ENCODE peak calls at places on chromosome 3, in five cellular contexts. One of them, this sample, is unnamed.

GRCh38 chr3:188594137-188594536 is 440.2 kb downstream of the LPP start:
- DNase-seq in cardiac muscle cell: no peak
- DNase-seq in PC-3: peak; percentile 86
- DNase-seq in astrocyte of the spinal cord: peak; percentile 95
- DNase-seq in H1: no peak
- DNase-seq in this sample: peak; percentile 93

GRCh38 chr3:119898478-119899177 is 116.7 kb downstream of the NR1I2 start:
- DNase-seq in cardiac muscle cell: no peak
- DNase-seq in PC-3: peak; percentile 19
- DNase-seq in astrocyte of the spinal cord: no peak
- DNase-seq in H1: no peak
- DNase-seq in this sample: peak; percentile 18

GRCh38 chr3:60703956-60704736 is 547.1 kb downstream of the FHIT start:
- DNase-seq in astrocyte of the spinal cord: peak; percentile 35
- DNase-seq in H1: no peak
- DNase-seq in cardiac muscle cell: no peak
- DNase-seq in PC-3: peak; percentile 61
- DNase-seq in this sample: peak; percentile 64

GRCh38 chr3:147191795-147192385 is 214.5 kb downstream of the ZIC4 start:
- DNase-seq in PC-3: peak; percentile 82
- DNase-seq in H1: peak; percentile 67
- DNase-seq in astrocyte of the spinal cord: peak; percentile 82
- DNase-seq in cardiac muscle cell: peak; percentile 67
- DNase-seq in this sample: peak; percentile 82

GRCh38 chr3:148881286-148881685 is 16.2 kb downstream of the CPA3 start:
- DNase-seq in cardiac muscle cell: no peak
- DNase-seq in astrocyte of the spinal cord: peak; percentile 34
- DNase-seq in PC-3: no peak
- DNase-seq in H1: no peak
- DNase-seq in this sample: peak; percentile 62

GRCh38 chr3:112074616-112075497 is 11.3 kb upstream of the C3orf52 start:
- DNase-seq in PC-3: peak; percentile 98
- DNase-seq in H1: no peak
- DNase-seq in cardiac muscle cell: peak; percentile 21
- DNase-seq in astrocyte of the spinal cord: peak; percentile 94
- DNase-seq in this sample: peak; percentile 95

GRCh38 chr3:191136347-191136746 is 62.7 kb upstream of the OSTN start:
- DNase-seq in PC-3: peak; percentile 68
- DNase-seq in astrocyte of the spinal cord: peak; percentile 31
- DNase-seq in H1: no peak
- DNase-seq in cardiac muscle cell: peak; percentile 7
- DNase-seq in this sample: peak; percentile 71

GRCh38 chr3:134179508-134179907 is 71.2 kb downstream of the RYK start:
- DNase-seq in PC-3: no peak
- DNase-seq in cardiac muscle cell: no peak
- DNase-seq in H1: no peak
- DNase-seq in astrocyte of the spinal cord: no peak
- DNase-seq in this sample: no peak

GRCh38 chr3:194928183-194928736 is 242.6 kb downstream of the FAM43A start:
- DNase-seq in PC-3: peak; percentile 40
- DNase-seq in H1: peak; percentile 13
- DNase-seq in astrocyte of the spinal cord: peak; percentile 27
- DNase-seq in cardiac muscle cell: no peak
- DNase-seq in this sample: peak; percentile 41

GRCh38 chr3:81242871-81243270 is 518.6 kb downstream of the GBE1 start:
- DNase-seq in H1: no peak
- DNase-seq in PC-3: peak; percentile 70
- DNase-seq in astrocyte of the spinal cord: peak; percentile 21
- DNase-seq in cardiac muscle cell: no peak
- DNase-seq in this sample: peak; percentile 30

GRCh38 chr3:115975353-115975752 is 352.0 kb downstream of the GAP43 start:
- DNase-seq in astrocyte of the spinal cord: peak; percentile 88
- DNase-seq in cardiac muscle cell: no peak
- DNase-seq in PC-3: peak; percentile 69
- DNase-seq in H1: no peak
- DNase-seq in this sample: peak; percentile 47

GRCh38 chr3:187290561-187290960 is 976 bp downstream of the MASP1 start:
- DNase-seq in PC-3: no peak
- DNase-seq in astrocyte of the spinal cord: no peak
- DNase-seq in H1: no peak
- DNase-seq in cardiac muscle cell: no peak
- DNase-seq in this sample: peak; percentile 8

GRCh38 chr3:194277547-194278091 is 73.5 kb downstream of the CPN2 start:
- DNase-seq in astrocyte of the spinal cord: peak; percentile 75
- DNase-seq in cardiac muscle cell: no peak
- DNase-seq in PC-3: no peak
- DNase-seq in H1: no peak
- DNase-seq in this sample: peak; percentile 95

GRCh38 chr3:153130312-153130977 is 31.6 kb upstream of the RAP2B start:
- DNase-seq in cardiac muscle cell: no peak
- DNase-seq in astrocyte of the spinal cord: peak; percentile 83
- DNase-seq in PC-3: peak; percentile 77
- DNase-seq in H1: no peak
- DNase-seq in this sample: peak; percentile 79

GRCh38 chr3:62374375-62374876 is 1.1 kb upstream of the FEZF2 start:
- DNase-seq in H1: no peak
- DNase-seq in PC-3: no peak
- DNase-seq in cardiac muscle cell: no peak
- DNase-seq in astrocyte of the spinal cord: peak; percentile 33
- DNase-seq in this sample: peak; percentile 51

GRCh38 chr3:24420224-24420623 is 74.4 kb downstream of the THRB start:
- DNase-seq in cardiac muscle cell: no peak
- DNase-seq in PC-3: no peak
- DNase-seq in astrocyte of the spinal cord: no peak
- DNase-seq in H1: no peak
- DNase-seq in this sample: no peak

DNA sequence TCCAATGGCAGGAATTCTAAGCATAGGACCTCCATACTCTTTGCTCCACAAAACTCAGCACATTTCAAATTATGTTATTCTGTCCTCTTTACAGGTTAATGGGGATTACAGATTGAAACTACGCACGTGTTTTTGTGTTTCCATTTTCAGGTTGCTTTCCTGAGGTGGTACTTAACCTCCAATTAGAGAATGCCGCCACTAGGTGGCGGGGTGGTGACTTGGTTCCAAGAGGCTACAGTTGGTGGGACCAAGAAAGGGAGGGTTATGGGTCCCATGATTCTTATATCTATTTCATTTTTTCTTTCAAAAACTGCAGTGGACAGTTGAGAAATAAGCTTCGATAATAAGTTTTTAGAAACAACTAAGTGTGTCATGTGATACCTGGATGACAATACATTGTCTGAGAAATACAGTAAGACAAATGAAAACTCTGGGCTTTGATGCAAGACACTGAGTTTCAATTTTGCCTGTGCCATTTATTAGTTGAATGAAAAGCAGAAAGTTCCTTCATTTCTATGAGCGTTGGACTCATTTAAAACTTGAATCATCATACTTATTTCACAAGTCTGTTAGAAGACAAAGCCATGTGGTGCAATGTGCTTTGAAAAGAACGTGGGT is 539.0 kb downstream of the FGF12 start:
- DNase-seq in cardiac muscle cell: peak; percentile 78
- DNase-seq in PC-3: peak; percentile 71
- DNase-seq in H1: peak; percentile 81
- DNase-seq in astrocyte of the spinal cord: peak; percentile 52
- DNase-seq in this sample: peak; percentile 63
- TF ChIP-seq CTCF in cardiac muscle cell: peak; percentile 56
- TF ChIP-seq CTCF in PC-3: peak; percentile 88
- TF ChIP-seq CTCF in H1: peak; percentile 75
- TF ChIP-seq CTCF in astrocyte of the spinal cord: peak; percentile 69
- TF ChIP-seq CTCF in this sample: peak; percentile 51

GRCh38 chr3:48428088-48428862 is 1.6 kb downstream of the PLXNB1 start:
- DNase-seq in H1: peak; percentile 73
- DNase-seq in cardiac muscle cell: no peak
- DNase-seq in astrocyte of the spinal cord: no peak
- DNase-seq in PC-3: peak; percentile 43
- DNase-seq in this sample: no peak

GRCh38 chr3:48426944-48427629 is 2.8 kb downstream of the PLXNB1 start:
- DNase-seq in astrocyte of the spinal cord: no peak
- DNase-seq in cardiac muscle cell: no peak
- DNase-seq in PC-3: no peak
- DNase-seq in H1: no peak
- DNase-seq in this sample: peak; percentile 19

GRCh38 chr3:48426401-48426909 is 3.4 kb downstream of the PLXNB1 start:
- DNase-seq in PC-3: no peak
- DNase-seq in cardiac muscle cell: no peak
- DNase-seq in H1: no peak
- DNase-seq in astrocyte of the spinal cord: no peak
- DNase-seq in this sample: no peak

GRCh38 chr3:48428863-48429415 is 947 bp downstream of the PLXNB1 start:
- DNase-seq in PC-3: peak; percentile 29
- DNase-seq in cardiac muscle cell: peak; percentile 67
- DNase-seq in astrocyte of the spinal cord: no peak
- DNase-seq in H1: peak; percentile 78
- DNase-seq in this sample: peak; percentile 28

GRCh38 chr3:48427630-48427962 is 2.3 kb downstream of the PLXNB1 start:
- DNase-seq in astrocyte of the spinal cord: no peak
- DNase-seq in cardiac muscle cell: no peak
- DNase-seq in H1: no peak
- DNase-seq in PC-3: no peak
- DNase-seq in this sample: no peak
- H3K4me3 ChIP-seq in astrocyte of the spinal cord: peak overlapping the region; percentile 5
- H3K4me3 ChIP-seq in cardiac muscle cell: no peak overlapping the region
- H3K4me3 ChIP-seq in H1: peak overlapping the region; percentile 66
- H3K4me3 ChIP-seq in PC-3: no peak overlapping the region
- H3K4me3 ChIP-seq in this sample: no peak overlapping the region

DNA sequence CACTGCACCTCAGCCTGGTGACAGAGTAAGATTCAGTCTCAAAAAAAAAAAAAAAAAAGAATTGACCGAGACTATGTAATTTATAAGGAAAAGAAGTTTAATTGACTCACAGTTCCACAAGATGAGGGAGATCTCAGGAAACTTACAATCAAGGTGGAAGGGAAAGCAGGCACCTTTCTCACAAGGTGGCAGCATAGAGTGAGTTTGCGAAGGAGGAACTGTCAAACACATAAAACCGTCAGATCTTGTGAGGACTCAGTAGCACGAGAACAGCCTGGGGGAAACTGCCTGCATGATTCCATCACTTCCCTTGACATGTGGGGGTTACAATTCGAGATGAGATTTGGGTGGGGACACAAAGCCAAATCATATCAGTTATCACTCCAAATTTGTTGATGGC is 380.9 kb downstream of the EDEM1 start:
- DNase-seq in H1: no peak
- DNase-seq in astrocyte of the spinal cord: no peak
- DNase-seq in PC-3: peak; percentile 61
- DNase-seq in cardiac muscle cell: peak; percentile 30
- DNase-seq in this sample: no peak
- TF ChIP-seq CTCF in H1: peak; percentile 57
- TF ChIP-seq CTCF in astrocyte of the spinal cord: no peak
- TF ChIP-seq CTCF in PC-3: peak; percentile 57
- TF ChIP-seq CTCF in cardiac muscle cell: no peak
- TF ChIP-seq CTCF in this sample: no peak

GRCh38 chr3:102419786-102420185 is 15.0 kb upstream of the ZPLD1 start:
- DNase-seq in cardiac muscle cell: no peak
- DNase-seq in PC-3: no peak
- DNase-seq in H1: no peak
- DNase-seq in astrocyte of the spinal cord: no peak
- DNase-seq in this sample: no peak

GRCh38 chr3:102410616-102411015 is 24.2 kb upstream of the ZPLD1 start:
- DNase-seq in PC-3: peak; percentile 53
- DNase-seq in H1: no peak
- DNase-seq in astrocyte of the spinal cord: peak; percentile 63
- DNase-seq in cardiac muscle cell: no peak
- DNase-seq in this sample: no peak

GRCh38 chr3:102415553-102415952 is 19.3 kb upstream of the ZPLD1 start:
- DNase-seq in cardiac muscle cell: no peak
- DNase-seq in H1: no peak
- DNase-seq in PC-3: no peak
- DNase-seq in astrocyte of the spinal cord: peak; percentile 21
- DNase-seq in this sample: peak; percentile 11
- H3K4me3 ChIP-seq in cardiac muscle cell: no peak overlapping the region
- H3K4me3 ChIP-seq in H1: no peak overlapping the region
- H3K4me3 ChIP-seq in PC-3: no peak overlapping the region
- H3K4me3 ChIP-seq in astrocyte of the spinal cord: no peak overlapping the region
- H3K4me3 ChIP-seq in this sample: peak overlapping the region; percentile 5